ENCODE peak calls at places on chromosomes 1 and 21, in six cellular contexts. G is H1, C is neuronal stem cell, S is mesenchymal stem cell, M is mesendoderm, U is IMR-90. Y is an unnamed sample.

GRCh38 chr1:30478288-30478687 is 245.1 kb downstream of the MATN1 start:
- DNase-seq in C (no peak), G (no peak), U (no peak), M (no peak), S (no peak), Y (no peak)

GRCh38 chr1:46401964-46402626 is 8.0 kb downstream of the FAAH start:
- DNase-seq in C (no peak), G (peak; percentile 85), M (peak; percentile 78), S (peak; percentile 69), U (peak; percentile 95), Y (peak; percentile 85)

GRCh38 chr1:31579374-31579773 is 3.1 kb downstream of the TINAGL1 start:
- DNase-seq in U (no peak), S (no peak), C (no peak), M (peak; percentile 19), G (peak; percentile 49), Y (no peak)

GRCh38 chr1:150543500-150544143 is 5.6 kb upstream of the ADAMTSL4 start:
- DNase-seq in G (no peak), S (peak; percentile 28), M (no peak), U (no peak), C (no peak), Y (no peak)

GRCh38 chr1:97071163-97071562 is 349.6 kb downstream of the PTBP2 start:
- DNase-seq in U (peak; percentile 47), C (no peak), G (no peak), S (no peak), M (no peak), Y (no peak)

GRCh38 chr21:42336065-42336464 is 14.7 kb downstream of the TFF2 start:
- DNase-seq in M (peak; percentile 83), U (peak; percentile 19), S (peak; percentile 8), C (no peak), G (peak; percentile 66), Y (peak; percentile 44)

GRCh38 chr1:91699339-91699970 is 186.5 kb downstream of the TGFBR3 start:
- DNase-seq in U (peak; percentile 87), S (peak; percentile 70), M (no peak), G (no peak), C (no peak), Y (no peak)

GRCh38 chr1:12161662-12162458 is 4.9 kb upstream of the TNFRSF1B start:
- DNase-seq in M (peak; percentile 93), G (no peak), C (no peak), S (peak; percentile 88), U (peak; percentile 94), Y (peak; percentile 87)

GRCh38 chr1:107480548-107480947 is 339.7 kb downstream of the NTNG1 start:
- DNase-seq in G (no peak), M (no peak), C (no peak), S (no peak), U (no peak), Y (no peak)

GRCh38 chr1:39738622-39739366 is at the start of gene PPIE:
- DNase-seq in M (peak; percentile 93), C (peak; percentile 65), U (peak; percentile 83), G (peak; percentile 91), S (peak; percentile 86), Y (peak; percentile 90)

GRCh38 chr1:58573705-58574591 is 3.1 kb downstream of the TACSTD2 start:
- DNase-seq in M (no peak), S (no peak), U (no peak), C (no peak), G (peak; percentile 41), Y (no peak)

GRCh38 chr1:42172394-42173133 is 8.0 kb upstream of the GUCA2A start:
- DNase-seq in S (peak; percentile 23), C (no peak), U (no peak), G (no peak), M (no peak), Y (no peak)

GRCh38 chr1:226526801-226527595 is 21.6 kb upstream of the STUM start:
- DNase-seq in U (peak; percentile 9), C (peak; percentile 9), M (peak; percentile 89), G (peak; percentile 73), S (peak; percentile 18), Y (peak; percentile 12)

GRCh38 chr1:171769754-171770153 is 11.7 kb upstream of the METTL13 start:
- DNase-seq in C (no peak), G (no peak), M (no peak), S (no peak), U (no peak), Y (no peak)

GRCh38 chr1:241142493-241142892 is 214.5 kb downstream of the RGS7 start:
- DNase-seq in C (no peak), U (no peak), G (no peak), S (no peak), M (peak; percentile 21), Y (no peak)

GRCh38 chr1:214401666-214402065 is 120.7 kb downstream of the SMYD2 start:
- DNase-seq in G (no peak), S (peak; percentile 41), M (no peak), U (no peak), C (no peak), Y (no peak)

GRCh38 chr1:80217377-80217986 is 1211.0 kb upstream of the ADGRL4 start:
- DNase-seq in C (peak; percentile 5), M (peak; percentile 39), U (peak; percentile 71), S (peak; percentile 74), G (no peak), Y (peak; percentile 9)

GRCh38 chr1:9070421-9071015 is 1.1 kb upstream of the SLC2A5 start:
- DNase-seq in U (no peak), S (no peak), C (no peak), M (no peak), G (no peak), Y (no peak)
- H3K4me3 ChIP-seq in U (no peak overlapping the region), S (no peak overlapping the region), C (no peak overlapping the region), M (no peak overlapping the region), G (no peak overlapping the region), Y (no peak overlapping the region)

GRCh38 chr1:23980006-23980724 is at the start of gene SRSF10:
- DNase-seq in G (peak; percentile 93), C (peak; percentile 97), U (peak; percentile 99), M (peak; percentile 99), S (peak; percentile 99), Y (peak; percentile 98)
- H3K18ac ChIP-seq in G (peak within 1 kb of the TSS; percentile 100), C (peak within 1 kb of the TSS; percentile 100), U (peak within 1 kb of the TSS; percentile 78), M (peak within 1 kb of the TSS; percentile 91), S (peak within 1 kb of the TSS; percentile 100), Y (peak within 1 kb of the TSS; percentile 100)

DNA sequence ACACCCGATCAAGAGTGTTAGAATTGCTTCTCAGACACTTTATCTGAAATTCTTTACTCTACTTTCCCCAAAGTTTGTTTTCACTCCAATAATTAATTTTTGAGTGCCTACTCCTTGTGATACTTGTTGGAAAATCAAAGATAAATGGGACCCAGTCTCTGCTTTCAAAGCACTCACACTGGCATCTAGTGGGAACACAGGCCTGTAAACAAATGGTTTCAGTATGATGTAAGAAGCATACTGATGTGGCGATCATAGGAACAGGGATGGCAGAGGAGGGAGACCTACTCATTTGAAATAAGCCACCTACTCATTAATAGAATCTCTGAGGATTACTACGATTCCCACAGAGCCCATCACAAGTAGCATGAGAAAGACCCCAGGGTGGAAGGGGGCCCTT is 273.7 kb upstream of the ST6GALNAC5 start:
- DNase-seq in S (no peak), G (no peak), U (no peak), M (peak; percentile 23), C (no peak), Y (no peak)
- H3K4me3 ChIP-seq in S (no peak overlapping the region), G (no peak overlapping the region), U (no peak overlapping the region), M (no peak overlapping the region), C (no peak overlapping the region), Y (no peak overlapping the region)

GRCh38 chr1:38292969-38293368 is 246.4 kb upstream of the POU3F1 start:
- DNase-seq in G (no peak), M (no peak), U (no peak), C (no peak), S (no peak), Y (no peak)
- H3K18ac ChIP-seq in G (peak overlapping the region; percentile 5), M (no peak overlapping the region), U (no peak overlapping the region), C (no peak overlapping the region), S (no peak overlapping the region), Y (no peak overlapping the region)

GRCh38 chr21:44969066-44969649 is 29.3 kb downstream of the SLX9 start:
- DNase-seq in M (no peak), G (no peak), C (no peak), S (no peak), U (no peak), Y (peak; percentile 77)

GRCh38 chr21:44965251-44966022 is 25.6 kb downstream of the SLX9 start:
- DNase-seq in C (no peak), M (no peak), G (no peak), U (peak; percentile 94), S (peak; percentile 37), Y (no peak)

GRCh38 chr21:44966135-44967081 is 26.6 kb downstream of the SLX9 start:
- DNase-seq in S (no peak), G (no peak), C (no peak), M (no peak), U (no peak), Y (no peak)

GRCh38 chr21:44969965-44970755 is 30.3 kb downstream of the SLX9 start:
- DNase-seq in U (peak; percentile 87), G (no peak), S (peak; percentile 80), M (peak; percentile 65), C (no peak), Y (peak; percentile 88)

DNA sequence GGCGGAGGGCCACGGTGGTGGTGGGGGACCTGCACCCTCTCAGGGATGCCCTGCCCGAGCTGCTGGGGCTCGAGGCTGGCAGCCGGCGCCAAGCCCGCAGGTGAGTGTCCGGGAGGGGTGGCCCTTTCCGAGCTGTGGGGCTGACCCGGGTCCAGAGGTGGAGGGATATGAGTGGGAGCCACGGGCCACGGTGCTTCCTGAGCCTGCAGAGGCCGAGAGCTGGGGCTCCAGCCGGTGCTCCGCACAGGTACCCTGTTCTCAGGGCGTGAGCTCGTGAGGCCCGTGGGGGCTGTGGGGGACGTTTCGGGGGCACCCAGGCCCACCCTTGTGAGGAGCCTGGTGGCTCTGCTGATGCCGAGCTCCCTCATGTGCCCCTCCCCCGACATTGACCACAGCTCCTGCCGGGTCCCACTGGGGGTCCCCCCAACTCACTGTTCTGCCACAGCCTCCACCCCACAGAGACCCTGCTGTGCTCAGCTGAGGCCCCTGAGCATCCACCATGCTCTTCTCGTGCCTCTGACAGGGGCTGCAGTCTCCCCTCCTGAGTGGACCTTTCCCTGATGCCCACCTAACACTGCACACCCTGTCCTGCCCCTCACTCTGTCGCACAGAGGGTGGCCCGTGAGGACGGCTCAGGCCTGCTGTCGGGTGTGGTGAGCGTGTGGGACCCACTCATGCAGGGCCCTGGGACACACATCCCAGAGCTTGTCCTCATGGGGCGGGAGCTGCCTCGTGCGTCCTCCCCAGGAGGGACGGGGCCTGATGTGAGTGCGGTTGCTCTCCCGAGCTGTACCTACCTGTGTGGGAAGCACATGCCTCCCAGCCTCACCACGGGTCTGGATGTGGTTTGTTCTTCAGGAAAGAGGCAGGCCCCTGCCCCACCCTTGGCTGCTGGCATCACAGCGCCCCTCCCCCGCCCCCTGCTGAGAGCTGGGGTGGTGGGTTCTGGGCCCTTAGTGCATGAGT is 27.5 kb downstream of the SLX9 start:
- DNase-seq in G (no peak), M (no peak), C (no peak), S (no peak), U (no peak), Y (no peak)
- H3K4me3 ChIP-seq in G (no peak overlapping the region), M (no peak overlapping the region), C (no peak overlapping the region), S (no peak overlapping the region), U (no peak overlapping the region), Y (no peak overlapping the region)